ENCODE peak calls at places on chromosomes 4 and X, in five cellular contexts. H, X, J, O and P are unnamed samples.

GRCh38 chrX:66076801-66077200 is 36.9 kb upstream of the VSIG4 start:
- DNase-seq in J (no peak), H (no peak), X (no peak), O (no peak), P (no peak)

GRCh38 chr4:1236103-1236641 is 12.8 kb downstream of the CTBP1 start:
- DNase-seq in O (no peak), X (no peak), H (no peak), J (no peak), P (no peak)

GRCh38 chrX:133913658-133914388 is 71.6 kb downstream of the GPC3 start:
- DNase-seq in H (no peak), J (no peak), O (no peak), X (no peak), P (no peak)

GRCh38 chrX:154398668-154399526 is 720 bp downstream of the RPL10 start:
- DNase-seq in J (peak; percentile 68), H (peak; percentile 68), O (peak; percentile 75), X (peak; percentile 80), P (peak; percentile 75)

GRCh38 chrX:308821-309520 is 9.6 kb downstream of the GTPBP6 start:
- DNase-seq in H (no peak), J (no peak), X (no peak), O (no peak), P (no peak)

GRCh38 chrX:24643116-24643515 is 4.0 kb downstream of the PCYT1B start:
- DNase-seq in H (no peak), J (no peak), X (no peak), O (peak; percentile 17), P (no peak)

GRCh38 chr4:1376841-1377605 is 29.2 kb downstream of the NKX1-1 start:
- DNase-seq in X (no peak), O (no peak), J (no peak), H (no peak), P (no peak)

GRCh38 chr4:3477750-3478430 is 14.8 kb downstream of the DOK7 start:
- DNase-seq in H (no peak), J (no peak), O (no peak), X (no peak), P (no peak)

GRCh38 chr4:127622923-127623754 is 9.6 kb upstream of the INTU start:
- DNase-seq in O (no peak), X (no peak), J (no peak), H (no peak), P (no peak)

GRCh38 chrX:23749576-23749975 is 6.5 kb upstream of the ACOT9 start:
- DNase-seq in O (no peak), X (no peak), J (no peak), H (no peak), P (no peak)

GRCh38 chr4:90025248-90025647 is 101.9 kb upstream of the CCSER1 start:
- DNase-seq in O (peak; percentile 17), J (peak; percentile 26), X (no peak), H (no peak), P (no peak)

GRCh38 chr4:109990307-109991257 is 77.9 kb downstream of the EGF start:
- DNase-seq in H (no peak), J (no peak), X (no peak), O (no peak), P (no peak)

GRCh38 chr4:16051132-16051531 is 32.7 kb downstream of the PROM1 start:
- DNase-seq in O (no peak), H (no peak), X (no peak), J (no peak), P (no peak)

GRCh38 chr4:183746305-183747229 is 87.5 kb downstream of the TRAPPC11 start:
- DNase-seq in J (no peak), O (no peak), H (no peak), X (no peak), P (no peak)

GRCh38 chrX:42680651-42681050 is 97.3 kb downstream of the PPP1R2C start:
- DNase-seq in H (no peak), X (no peak), J (no peak), O (peak; percentile 16), P (no peak)

GRCh38 chr4:10371869-10372471 is 85.3 kb downstream of the ZNF518B start:
- DNase-seq in J (no peak), X (no peak), H (no peak), O (no peak), P (no peak)

GRCh38 chrX:3161686-3162085 is 120.4 kb downstream of the ARSF start:
- DNase-seq in O (no peak), X (no peak), J (no peak), H (no peak), P (no peak)

GRCh38 chr4:76526585-76526990 is 91.6 kb downstream of the SHROOM3 start:
- DNase-seq in H (no peak), X (no peak), J (no peak), O (no peak), P (no peak)

GRCh38 chr4:14294611-14295010 is 667.1 kb upstream of the BOD1L1 start:
- DNase-seq in H (no peak), J (no peak), X (no peak), O (no peak), P (no peak)

GRCh38 chr4:164945146-164945545 is 32.3 kb downstream of the TRIM61 start:
- DNase-seq in H (no peak), O (no peak), J (no peak), X (no peak), P (no peak)

GRCh38 chr4:4267981-4268380 is 20.0 kb upstream of the TMEM128 start:
- DNase-seq in X (no peak), H (no peak), O (peak; percentile 24), J (no peak), P (no peak)

GRCh38 chr4:80268081-80268823 is 1.8 kb downstream of the FGF5 start:
- DNase-seq in J (no peak), X (no peak), H (no peak), O (peak; percentile 43), P (no peak)

GRCh38 chr4:8044699-8045098 is 105.0 kb upstream of the AFAP1 start:
- DNase-seq in J (peak; percentile 92), X (no peak), O (no peak), H (no peak), P (no peak)

GRCh38 chrX:50723006-50723405 is 91.0 kb downstream of the SHROOM4 start:
- DNase-seq in J (no peak), X (no peak), H (no peak), O (no peak), P (no peak)

GRCh38 chr4:87953776-87954175 is 21.7 kb upstream of the SPP1 start:
- DNase-seq in H (no peak), J (no peak), O (no peak), X (no peak), P (no peak)

GRCh38 chr4:118894034-118894433 is 5.4 kb downstream of the SYNPO2 start:
- DNase-seq in J (no peak), O (no peak), X (no peak), H (no peak), P (no peak)

GRCh38 chrX:12002876-12003275 is 135.4 kb upstream of the FRMPD4 start:
- DNase-seq in J (no peak), O (no peak), H (no peak), X (no peak), P (no peak)

GRCh38 chr4:130077275-130077674 is 981.3 kb downstream of the C4orf33 start:
- DNase-seq in H (no peak), O (no peak), J (no peak), X (no peak), P (no peak)

GRCh38 chr4:34920032-34920431 is 1324.3 kb downstream of the ARAP2 start:
- DNase-seq in H (no peak), J (no peak), X (no peak), O (no peak), P (no peak)

GRCh38 chr4:47221721-47222120 is 190.4 kb downstream of the GABRB1 start:
- DNase-seq in X (no peak), H (no peak), J (no peak), O (peak; percentile 87), P (no peak)